ENCODE peak calls at places on chromosomes 5 and 9, in eight cellular contexts. V is uterus, B is right atrium auricular region, N is ovary, I is kidney, T is AG09309, A is stomach, J is HL-60. P is an unnamed sample.

GRCh38 chr5:174793684-174794328 is 69.4 kb downstream of the MSX2 start:
- DNase-seq in V (peak; percentile 28), B (peak; percentile 72), N (peak; percentile 15), I (peak; percentile 83), T (no peak), A (peak; percentile 62), J (peak; percentile 41), P (peak; percentile 49)

GRCh38 chr9:24766081-24766480 is 220.4 kb upstream of the IZUMO3 start:
- DNase-seq in V (no peak), B (no peak), N (no peak), I (no peak), T (no peak), A (no peak), J (no peak), P (no peak)

GRCh38 chr5:152631217-152631616 is 226.1 kb upstream of the NMUR2 start:
- DNase-seq in V (no peak), B (no peak), N (no peak), I (no peak), T (no peak), A (no peak), J (no peak), P (no peak)

GRCh38 chr5:171571663-171572062 is 152.2 kb downstream of the FGF18 start:
- DNase-seq in V (no peak), B (no peak), N (no peak), I (no peak), T (peak; percentile 41), A (no peak), J (no peak), P (peak; percentile 36)

GRCh38 chr9:106885451-106885850 is 22.5 kb downstream of the ZNF462 start:
- DNase-seq in V (no peak), B (no peak), N (no peak), I (no peak), T (no peak), A (no peak), J (no peak), P (peak; percentile 72)

GRCh38 chr5:172648008-172648359 is 6.9 kb downstream of the NEURL1B start:
- DNase-seq in V (no peak), B (no peak), N (no peak), I (no peak), T (no peak), A (no peak), J (no peak), P (no peak)

GRCh38 chr9:126499005-126499910 is 114.5 kb upstream of the LMX1B start:
- DNase-seq in V (peak; percentile 45), B (no peak), N (peak; percentile 44), I (peak; percentile 71), T (no peak), A (peak; percentile 56), J (peak; percentile 16), P (peak; percentile 37)

GRCh38 chr5:139747583-139748504 is 47.8 kb upstream of the PSD2 start:
- DNase-seq in V (peak; percentile 50), B (peak; percentile 70), N (peak; percentile 51), I (peak; percentile 88), T (no peak), A (peak; percentile 31), J (no peak), P (no peak)

GRCh38 chr5:28549588-28549987 is 1511.2 kb upstream of the CDH9 start:
- DNase-seq in V (no peak), B (no peak), N (no peak), I (no peak), T (no peak), A (no peak), J (no peak), P (no peak)

GRCh38 chr9:36833954-36834353 is 200.1 kb downstream of the PAX5 start:
- DNase-seq in V (no peak), B (no peak), N (no peak), I (peak; percentile 39), T (no peak), A (no peak), J (no peak), P (no peak)
- TF ChIP-seq CTCF in V (no peak), B (no peak), N (no peak), I (no peak), T (no peak), A (no peak), J (no peak), P (no peak)

GRCh38 chr9:112751059-112751795 is 667 bp downstream of the SNX30 start:
- DNase-seq in V (peak; percentile 35), B (peak; percentile 60), N (peak; percentile 31), I (peak; percentile 87), T (no peak), A (peak; percentile 46), J (peak; percentile 83), P (peak; percentile 69)

GRCh38 chr9:112750767-112751058 is 153 bp downstream of the SNX30 start:
- DNase-seq in V (no peak), B (no peak), N (no peak), I (no peak), T (no peak), A (no peak), J (no peak), P (no peak)

GRCh38 chr9:112754578-112754977 is 4.0 kb downstream of the SNX30 start:
- DNase-seq in V (no peak), B (no peak), N (no peak), I (no peak), T (no peak), A (no peak), J (no peak), P (peak; percentile 65)

GRCh38 chr9:112753725-112754124 is 3.2 kb downstream of the SNX30 start:
- DNase-seq in V (peak; percentile 22), B (no peak), N (no peak), I (no peak), T (peak; percentile 52), A (no peak), J (peak; percentile 46), P (peak; percentile 84)

DNA sequence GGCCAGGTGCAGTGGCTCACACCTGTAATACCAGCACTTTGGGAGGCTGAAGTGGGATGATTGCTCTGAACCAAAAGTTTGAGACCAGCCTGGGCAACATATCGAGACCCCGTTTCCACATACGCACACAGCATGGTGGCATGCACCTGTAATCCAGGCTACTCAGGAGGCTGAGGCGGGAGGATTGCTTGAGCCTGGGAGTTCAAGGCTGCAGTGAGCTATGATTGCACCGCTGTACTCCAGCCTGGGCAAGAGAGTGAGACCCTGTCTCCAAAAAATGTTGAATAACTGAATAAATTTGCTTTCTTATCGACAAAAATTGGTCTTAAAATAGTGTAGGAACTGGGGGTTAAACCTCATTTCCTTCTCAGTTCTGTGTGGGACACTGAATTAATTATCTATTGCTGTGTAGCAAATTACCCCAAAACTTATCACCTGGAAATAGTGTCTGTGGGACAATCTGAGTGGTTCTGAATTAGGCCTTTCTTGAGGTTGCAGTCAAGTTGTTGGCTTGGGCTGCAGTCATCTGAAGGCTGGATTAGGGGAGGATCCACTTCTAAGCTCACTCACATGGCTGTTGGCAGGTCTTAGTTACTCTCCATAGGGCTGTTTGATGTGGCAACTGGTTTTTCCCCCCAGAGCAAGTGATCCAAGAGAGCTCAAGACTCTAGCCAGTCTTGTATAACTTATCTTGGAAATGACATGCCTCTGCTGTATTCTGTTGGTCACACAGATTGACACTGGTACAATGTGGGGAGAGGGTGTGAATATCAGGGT is 2.0 kb downstream of the SNX30 start:
- DNase-seq in V (no peak), B (no peak), N (no peak), I (no peak), T (no peak), A (no peak), J (no peak), P (no peak)
- H3K4me3 ChIP-seq in V (no peak overlapping the region), B (no peak overlapping the region), N (no peak overlapping the region), I (peak overlapping the region; percentile 94), T (no peak overlapping the region), A (no peak overlapping the region), J (no peak overlapping the region), P (no peak overlapping the region)

GRCh38 chr5:147482426-147483196 is 27.3 kb downstream of the DPYSL3 start:
- DNase-seq in V (no peak), B (no peak), N (no peak), I (no peak), T (no peak), A (no peak), J (no peak), P (peak; percentile 54)

GRCh38 chr5:147481857-147482256 is 28.0 kb downstream of the DPYSL3 start:
- DNase-seq in V (no peak), B (no peak), N (no peak), I (no peak), T (no peak), A (no peak), J (no peak), P (peak; percentile 84)

GRCh38 chr5:147479431-147479830 is 30.4 kb downstream of the DPYSL3 start:
- DNase-seq in V (no peak), B (no peak), N (no peak), I (no peak), T (no peak), A (no peak), J (no peak), P (no peak)

GRCh38 chr5:147481376-147481775 is 28.5 kb downstream of the DPYSL3 start:
- DNase-seq in V (no peak), B (no peak), N (no peak), I (no peak), T (peak; percentile 69), A (no peak), J (no peak), P (peak; percentile 76)

DNA sequence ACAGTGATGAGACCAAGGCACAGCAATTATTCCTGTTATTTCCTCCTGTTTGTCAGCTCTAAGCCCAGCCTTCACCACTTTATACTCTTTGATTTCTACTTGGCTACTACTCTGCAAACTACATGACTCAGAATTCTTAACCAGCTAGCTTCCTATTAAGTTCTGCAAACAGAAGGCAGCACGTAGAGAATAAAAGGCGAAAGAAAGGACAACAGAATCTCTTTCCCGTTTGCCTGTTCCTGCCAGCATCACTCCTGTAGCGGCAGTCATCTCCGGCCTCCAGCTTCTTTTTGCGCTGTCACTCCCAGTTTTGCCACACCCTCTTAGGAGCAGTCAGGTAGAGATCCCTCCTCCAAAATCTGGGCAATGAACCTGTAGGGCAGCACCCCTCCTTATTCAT is 29.9 kb downstream of the DPYSL3 start:
- DNase-seq in V (no peak), B (no peak), N (no peak), I (no peak), T (no peak), A (no peak), J (no peak), P (peak; percentile 61)
- TF ChIP-seq CTCF in V (no peak), B (no peak), N (no peak), I (no peak), T (no peak), A (no peak), J (no peak), P (no peak)

GRCh38 chr9:120868676-120869359 is 8.2 kb downstream of the PHF19 start:
- DNase-seq in V (peak; percentile 97), B (peak; percentile 93), N (peak; percentile 97), I (peak; percentile 99), T (peak; percentile 63), A (peak; percentile 99), J (peak; percentile 97), P (peak; percentile 92)

GRCh38 chr9:120869360-120869687 is 7.7 kb downstream of the PHF19 start:
- DNase-seq in V (no peak), B (no peak), N (no peak), I (no peak), T (no peak), A (no peak), J (no peak), P (no peak)

GRCh38 chr9:120868339-120868675 is 8.7 kb downstream of the PHF19 start:
- DNase-seq in V (no peak), B (no peak), N (no peak), I (no peak), T (peak; percentile 57), A (no peak), J (no peak), P (peak; percentile 76)

GRCh38 chr9:120866651-120867050 is 10.3 kb downstream of the PHF19 start:
- DNase-seq in V (no peak), B (no peak), N (no peak), I (no peak), T (no peak), A (no peak), J (no peak), P (no peak)

GRCh38 chr9:120867676-120868338 is 9.2 kb downstream of the PHF19 start:
- DNase-seq in V (no peak), B (no peak), N (no peak), I (no peak), T (no peak), A (no peak), J (no peak), P (no peak)
- H3K4me3 ChIP-seq in V (peak overlapping the region; percentile 27), B (peak overlapping the region; percentile 54), N (no peak overlapping the region), I (peak overlapping the region; percentile 59), T (peak overlapping the region; percentile 37), A (peak overlapping the region; percentile 58), J (no peak overlapping the region), P (no peak overlapping the region)

P was measured in fibroblast of pulmonary artery.